ENCODE peak calls at places on chromosomes 12 and 14, in ten cellular contexts. F is neural progenitor cell; A is CD8-positive, alpha-beta T cell; N is activated B cell treated with CpG ODN at 0.5 μM for 24 hours; D is cardiac muscle cell; X is GM10248; E is testis; G is breast epithelium; W is GM12865; C is epithelial cell of esophagus. M is an unnamed sample.

GRCh38 chr12:94150483-94151225 is 2.3 kb downstream of the PLXNC1 start:
- DNase-seq in D (peak; percentile 23), E (peak; percentile 63), X (peak; percentile 40), C (no peak), F (peak; percentile 60), G (no peak), W (peak; percentile 61), A (peak; percentile 16), N (peak; percentile 49), M (no peak)

GRCh38 chr14:50929506-50929905 is 14.8 kb downstream of the PYGL start:
- DNase-seq in C (no peak), E (no peak), F (no peak), A (no peak), X (no peak), D (no peak), W (no peak), N (no peak), G (no peak), M (no peak)

GRCh38 chr12:80504389-80505153 is 60.5 kb downstream of the PTPRQ start:
- DNase-seq in A (no peak), X (no peak), N (no peak), G (no peak), F (no peak), D (no peak), E (no peak), C (no peak), W (peak; percentile 12), M (no peak)

GRCh38 chr14:91509878-91510170 is 286 bp downstream of the PPP4R3A start:
- DNase-seq in E (no peak), A (no peak), W (no peak), C (no peak), F (peak; percentile 78), N (no peak), D (no peak), X (no peak), G (no peak), M (no peak)

GRCh38 chr12:8996682-8997405 is 7.5 kb downstream of the KLRG1 start:
- DNase-seq in C (peak; percentile 52), D (peak; percentile 16), X (peak; percentile 71), F (no peak), A (peak; percentile 8), N (no peak), E (peak; percentile 47), W (peak; percentile 88), G (no peak), M (peak; percentile 4)

GRCh38 chr12:57893460-57894353 is 47.2 kb upstream of the CTDSP2 start:
- DNase-seq in N (no peak), D (peak; percentile 97), G (peak; percentile 93), X (no peak), F (peak; percentile 47), A (no peak), C (peak; percentile 53), E (peak; percentile 93), W (peak; percentile 21), M (peak; percentile 94)

GRCh38 chr12:131267576-131267975 is 313.9 kb downstream of the ADGRD1 start:
- DNase-seq in X (no peak), G (no peak), A (no peak), F (no peak), D (no peak), E (no peak), N (no peak), C (no peak), W (no peak), M (no peak)

GRCh38 chr14:30854492-30854891 is 19.9 kb upstream of the COCH start:
- DNase-seq in N (no peak), E (no peak), A (no peak), W (peak; percentile 65), X (peak; percentile 30), D (no peak), G (no peak), C (peak; percentile 50), F (no peak), M (no peak)

GRCh38 chr12:50024804-50025186 is 499 bp downstream of the RACGAP1 start:
- DNase-seq in C (peak; percentile 25), N (no peak), E (peak; percentile 17), F (no peak), X (no peak), A (no peak), W (peak; percentile 29), D (no peak), G (no peak), M (peak; percentile 10)

GRCh38 chr14:72178517-72178916 is 246.3 kb downstream of the RGS6 start:
- DNase-seq in W (no peak), F (no peak), G (no peak), X (no peak), E (no peak), N (no peak), D (no peak), A (no peak), C (no peak), M (no peak)

GRCh38 chr12:105920161-105920684 is 218.5 kb downstream of the NUAK1 start:
- DNase-seq in D (peak; percentile 56), F (no peak), A (no peak), C (peak; percentile 88), X (no peak), G (peak; percentile 90), E (peak; percentile 67), W (no peak), N (no peak), M (no peak)

GRCh38 chr12:26359576-26359975 is 164.2 kb downstream of the SSPN start:
- DNase-seq in N (no peak), W (no peak), C (no peak), E (no peak), G (no peak), A (no peak), D (no peak), F (no peak), X (no peak), M (no peak)

GRCh38 chr12:28742791-28743190 is 406.3 kb upstream of the FAR2 start:
- DNase-seq in W (no peak), C (peak; percentile 61), X (no peak), F (no peak), D (no peak), N (no peak), A (no peak), E (no peak), G (no peak), M (no peak)

GRCh38 chr12:110174373-110174996 is 50.3 kb downstream of the IFT81 start:
- DNase-seq in W (no peak), D (no peak), G (no peak), A (no peak), X (no peak), F (no peak), E (no peak), C (no peak), N (no peak), M (no peak)

GRCh38 chr12:76523408-76523807 is 36.2 kb downstream of the OSBPL8 start:
- DNase-seq in A (no peak), F (no peak), D (no peak), G (no peak), X (no peak), E (no peak), C (no peak), N (no peak), W (no peak), M (no peak)

GRCh38 chr12:121770802-121771625 is 22.5 kb downstream of the RHOF start:
- DNase-seq in G (no peak), A (no peak), F (no peak), N (no peak), W (no peak), C (no peak), D (no peak), E (no peak), X (no peak), M (no peak)

GRCh38 chr12:50221228-50222008 is 54.2 kb upstream of the CERS5 start:
- DNase-seq in D (peak; percentile 93), E (no peak), X (no peak), A (no peak), W (peak; percentile 64), N (no peak), C (peak; percentile 71), F (peak; percentile 45), G (no peak), M (peak; percentile 68)

GRCh38 chr14:23351681-23352505 is 794 bp downstream of the SLC22A17 start:
- DNase-seq in A (no peak), G (no peak), X (no peak), C (no peak), E (no peak), F (peak; percentile 74), N (no peak), W (no peak), D (no peak), M (no peak)
- TF ChIP-seq CTCF in A (no peak), G (no peak), X (no peak), C (no peak), E (no peak), F (peak; percentile 53), N (no peak), W (no peak), D (peak; percentile 12), M (peak; percentile 30)

DNA sequence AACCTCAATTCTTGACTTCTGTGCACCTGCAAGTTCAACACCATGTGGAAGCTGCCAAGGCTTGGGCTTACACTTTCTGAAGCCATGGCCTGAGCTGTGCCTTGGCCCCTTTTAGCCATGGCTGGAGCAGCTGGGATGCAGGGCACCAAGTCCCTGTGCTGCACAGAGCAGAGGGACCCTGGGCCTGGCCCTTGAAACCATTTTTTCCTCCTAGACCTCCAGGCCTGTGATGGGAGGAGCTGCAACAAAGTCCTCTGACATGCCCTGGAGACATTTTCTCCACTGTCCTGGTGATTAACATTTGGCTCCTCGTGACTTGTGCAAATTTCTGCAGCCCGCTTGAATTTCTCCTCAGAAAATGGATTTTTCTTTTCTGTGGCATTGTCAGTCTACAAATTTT is 132.4 kb downstream of the TPH2 start:
- DNase-seq in G (no peak), N (no peak), W (no peak), E (no peak), D (no peak), X (no peak), C (no peak), F (no peak), A (no peak), M (no peak)
- TF ChIP-seq CTCF in G (no peak), N (no peak), W (no peak), E (no peak), D (no peak), X (no peak), C (no peak), F (no peak), A (no peak), M (no peak)

DNA sequence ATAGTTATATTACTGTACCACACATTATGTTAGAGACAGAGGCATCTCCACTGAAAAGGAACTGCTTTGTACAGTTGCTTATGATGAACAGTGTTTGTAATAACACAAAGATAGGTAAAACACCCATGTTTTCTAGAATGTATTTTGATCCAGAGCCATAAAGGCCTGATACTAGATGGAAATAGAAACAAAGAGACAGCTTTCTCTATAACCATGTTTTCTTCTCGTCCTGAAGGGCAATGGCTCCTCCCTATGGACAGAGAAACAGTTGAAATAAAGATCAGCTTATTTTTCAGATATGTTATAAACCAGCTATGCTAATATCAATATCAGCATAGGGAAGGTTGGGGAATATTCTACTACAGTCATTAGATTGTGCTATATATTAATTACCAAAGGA is 109.2 kb downstream of the ATXN7L3B start:
- DNase-seq in G (no peak), A (no peak), D (peak; percentile 1), E (no peak), C (peak; percentile 16), X (no peak), F (no peak), N (no peak), W (peak; percentile 4), M (no peak)
- TF ChIP-seq CTCF in G (no peak), A (no peak), D (no peak), E (no peak), C (peak; percentile 32), X (no peak), F (peak; percentile 43), N (no peak), W (peak; percentile 9), M (no peak)

DNA sequence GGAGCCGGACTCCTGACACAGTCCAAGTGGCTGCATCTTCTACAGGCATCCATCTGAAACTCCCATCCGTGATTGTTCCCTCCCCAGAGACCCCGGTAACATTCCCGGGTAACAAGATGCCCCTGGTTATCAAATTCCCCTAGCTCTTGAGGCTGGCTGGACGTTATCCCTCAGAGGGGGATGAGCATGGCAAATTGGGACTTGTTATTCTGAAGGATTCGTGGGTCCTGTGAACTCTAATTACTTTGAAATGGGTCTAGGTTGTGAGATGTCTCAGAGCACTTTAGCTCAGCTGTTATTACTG is 642 bp upstream of the PAN2 start:
- DNase-seq in D (no peak), C (no peak), N (no peak), A (no peak), E (no peak), G (no peak), X (no peak), F (no peak), W (no peak), M (no peak)
- TF ChIP-seq CTCF in D (no peak), C (no peak), N (no peak), A (peak; percentile 4), E (no peak), G (no peak), X (no peak), F (no peak), W (no peak), M (peak; percentile 27)